ENCODE peak calls at places on chromosomes 12 and 14, in eight cellular contexts. One of them, this sample, is unnamed.

GRCh38 chr12:54549774-54550451 is 512 bp downstream of the PDE1B start:
- DNase-seq in A549: no peak
- DNase-seq in HTR-8/SVneo: no peak
- DNase-seq in NCI-H446 treated with DMSO at 0.1 percent for 48 hours: no peak
- DNase-seq in activated naive CD8-positive, alpha-beta T cell treated with anti-CD3 and anti-CD28 coated beads, Interleukin-2, amount 50 U/mL, for 24 hours: peak; percentile 23
- DNase-seq in HEK293T: no peak
- DNase-seq in T47D: peak; percentile 14
- DNase-seq in NCI-H1092: no peak
- DNase-seq in this sample: no peak

GRCh38 chr14:58805605-58806358 is 168.0 kb downstream of the DACT1 start:
- DNase-seq in A549: no peak
- DNase-seq in HTR-8/SVneo: no peak
- DNase-seq in NCI-H446 treated with DMSO at 0.1 percent for 48 hours: peak; percentile 77
- DNase-seq in activated naive CD8-positive, alpha-beta T cell treated with anti-CD3 and anti-CD28 coated beads, Interleukin-2, amount 50 U/mL, for 24 hours: no peak
- DNase-seq in HEK293T: no peak
- DNase-seq in T47D: no peak
- DNase-seq in NCI-H1092: peak; percentile 93
- DNase-seq in this sample: no peak

GRCh38 chr14:64979336-64980074 is 7.2 kb upstream of the FNTB start:
- DNase-seq in A549: no peak
- DNase-seq in HTR-8/SVneo: no peak
- DNase-seq in NCI-H446 treated with DMSO at 0.1 percent for 48 hours: no peak
- DNase-seq in activated naive CD8-positive, alpha-beta T cell treated with anti-CD3 and anti-CD28 coated beads, Interleukin-2, amount 50 U/mL, for 24 hours: no peak
- DNase-seq in HEK293T: no peak
- DNase-seq in T47D: no peak
- DNase-seq in NCI-H1092: no peak
- DNase-seq in this sample: no peak

GRCh38 chr12:66244446-66244845 is 55.4 kb downstream of the IRAK3 start:
- DNase-seq in A549: no peak
- DNase-seq in HTR-8/SVneo: no peak
- DNase-seq in NCI-H446 treated with DMSO at 0.1 percent for 48 hours: no peak
- DNase-seq in activated naive CD8-positive, alpha-beta T cell treated with anti-CD3 and anti-CD28 coated beads, Interleukin-2, amount 50 U/mL, for 24 hours: no peak
- DNase-seq in HEK293T: no peak
- DNase-seq in T47D: no peak
- DNase-seq in NCI-H1092: no peak
- DNase-seq in this sample: no peak

GRCh38 chr14:63650336-63650952 is 8.8 kb upstream of the WDR89 start:
- DNase-seq in A549: no peak
- DNase-seq in HTR-8/SVneo: no peak
- DNase-seq in NCI-H446 treated with DMSO at 0.1 percent for 48 hours: no peak
- DNase-seq in activated naive CD8-positive, alpha-beta T cell treated with anti-CD3 and anti-CD28 coated beads, Interleukin-2, amount 50 U/mL, for 24 hours: peak; percentile 35
- DNase-seq in HEK293T: no peak
- DNase-seq in T47D: no peak
- DNase-seq in NCI-H1092: no peak
- DNase-seq in this sample: no peak

GRCh38 chr14:102891556-102891955 is 30.9 kb upstream of the AMN start:
- DNase-seq in A549: no peak
- DNase-seq in HTR-8/SVneo: no peak
- DNase-seq in NCI-H446 treated with DMSO at 0.1 percent for 48 hours: peak; percentile 12
- DNase-seq in activated naive CD8-positive, alpha-beta T cell treated with anti-CD3 and anti-CD28 coated beads, Interleukin-2, amount 50 U/mL, for 24 hours: no peak
- DNase-seq in HEK293T: no peak
- DNase-seq in T47D: no peak
- DNase-seq in NCI-H1092: no peak
- DNase-seq in this sample: no peak

GRCh38 chr14:97844042-97844441 is 1046.9 kb downstream of the VRK1 start:
- DNase-seq in A549: no peak
- DNase-seq in HTR-8/SVneo: no peak
- DNase-seq in NCI-H446 treated with DMSO at 0.1 percent for 48 hours: no peak
- DNase-seq in activated naive CD8-positive, alpha-beta T cell treated with anti-CD3 and anti-CD28 coated beads, Interleukin-2, amount 50 U/mL, for 24 hours: no peak
- DNase-seq in HEK293T: no peak
- DNase-seq in T47D: no peak
- DNase-seq in NCI-H1092: no peak
- DNase-seq in this sample: no peak

GRCh38 chr12:53869500-53869899 is 69.1 kb upstream of the HOXC13 start:
- DNase-seq in A549: no peak
- DNase-seq in HTR-8/SVneo: no peak
- DNase-seq in NCI-H446 treated with DMSO at 0.1 percent for 48 hours: no peak
- DNase-seq in activated naive CD8-positive, alpha-beta T cell treated with anti-CD3 and anti-CD28 coated beads, Interleukin-2, amount 50 U/mL, for 24 hours: no peak
- DNase-seq in HEK293T: no peak
- DNase-seq in T47D: no peak
- DNase-seq in NCI-H1092: no peak
- DNase-seq in this sample: no peak

GRCh38 chr12:5200276-5201087 is 156.8 kb downstream of the KCNA5 start:
- DNase-seq in A549: peak; percentile 33
- DNase-seq in HTR-8/SVneo: peak; percentile 17
- DNase-seq in NCI-H446 treated with DMSO at 0.1 percent for 48 hours: no peak
- DNase-seq in activated naive CD8-positive, alpha-beta T cell treated with anti-CD3 and anti-CD28 coated beads, Interleukin-2, amount 50 U/mL, for 24 hours: peak; percentile 48
- DNase-seq in HEK293T: peak; percentile 67
- DNase-seq in T47D: no peak
- DNase-seq in NCI-H1092: peak; percentile 27
- DNase-seq in this sample: peak; percentile 90

This sample was measured in endothelial cell.